ENCODE peak calls at places on chromosomes 5 and 9, in nine cellular contexts. L is CD4-positive, alpha-beta T cell; E is stimulated activated CD4-positive, alpha-beta T cell treated with anti-CD3 and anti-CD28 coated beads, Interleukin-1b, Interleukin-23, amount 100 ng/mL, for 1 hour; P is hypothalamus; C is HL-60; N is epithelial cell of esophagus; O is upper lobe of right lung; J is islet precursor cell; Z is NCI-H1436 treated with DMSO at 0.1 percent for 48 hours. D is an unnamed sample.

GRCh38 chr5:3843691-3844090 is 248.1 kb downstream of the IRX1 start:
- DNase-seq in L (no peak), E (no peak), P (no peak), C (no peak), N (peak; percentile 20), O (no peak), J (peak; percentile 89), Z (no peak), D (no peak)

GRCh38 chr5:61538722-61539501 is 206.9 kb downstream of the ZSWIM6 start:
- DNase-seq in L (no peak), E (no peak), P (no peak), C (no peak), N (peak; percentile 83), O (no peak), J (no peak), Z (no peak), D (no peak)

GRCh38 chr5:118987988-118988945 is at the start of gene DTWD2:
- DNase-seq in L (peak; percentile 84), E (peak; percentile 78), P (peak; percentile 98), C (peak; percentile 37), N (peak; percentile 94), O (peak; percentile 98), J (peak; percentile 97), Z (peak; percentile 67), D (peak; percentile 86)

GRCh38 chr9:74630228-74630627 is 133.1 kb downstream of the RORB start:
- DNase-seq in L (no peak), E (no peak), P (no peak), C (no peak), N (no peak), O (no peak), J (peak; percentile 61), Z (no peak), D (no peak)

GRCh38 chr9:106400170-106400569 is 462.8 kb upstream of the ZNF462 start:
- DNase-seq in L (no peak), E (no peak), P (no peak), C (no peak), N (no peak), O (no peak), J (no peak), Z (no peak), D (no peak)

GRCh38 chr5:675876-676698 is 17.1 kb downstream of the TPPP start:
- DNase-seq in L (no peak), E (no peak), P (no peak), C (no peak), N (no peak), O (peak; percentile 50), J (peak; percentile 51), Z (no peak), D (no peak)

GRCh38 chr5:57844410-57844809 is 361.8 kb upstream of the ACTBL2 start:
- DNase-seq in L (no peak), E (no peak), P (no peak), C (no peak), N (no peak), O (no peak), J (no peak), Z (no peak), D (no peak)

GRCh38 chr9:19992556-19992955 is 203.7 kb upstream of the SLC24A2 start:
- DNase-seq in L (no peak), E (no peak), P (no peak), C (no peak), N (no peak), O (no peak), J (no peak), Z (no peak), D (no peak)

GRCh38 chr9:127525426-127526188 is 74.3 kb downstream of the LRSAM1 start:
- DNase-seq in L (no peak), E (no peak), P (no peak), C (peak; percentile 28), N (peak; percentile 50), O (no peak), J (no peak), Z (no peak), D (peak; percentile 27)

GRCh38 chr9:104997536-104997935 is 69.6 kb upstream of the ABCA1 start:
- DNase-seq in L (no peak), E (no peak), P (no peak), C (no peak), N (no peak), O (no peak), J (no peak), Z (no peak), D (no peak)

GRCh38 chr9:110935829-110936228 is 102.4 kb downstream of the LPAR1 start:
- DNase-seq in L (no peak), E (no peak), P (no peak), C (no peak), N (no peak), O (no peak), J (no peak), Z (no peak), D (no peak)

GRCh38 chr5:74019923-74020322 is 393.9 kb downstream of the ARHGEF28 start:
- DNase-seq in L (no peak), E (no peak), P (no peak), C (no peak), N (no peak), O (no peak), J (no peak), Z (no peak), D (no peak)

GRCh38 chr5:128038641-128039040 is 44.9 kb upstream of the SLC12A2 start:
- DNase-seq in L (no peak), E (no peak), P (no peak), C (no peak), N (peak; percentile 63), O (no peak), J (no peak), Z (no peak), D (no peak)

GRCh38 chr5:153365547-153365946 is 124.9 kb upstream of the GRIA1 start:
- DNase-seq in L (no peak), E (no peak), P (no peak), C (no peak), N (no peak), O (no peak), J (no peak), Z (no peak), D (no peak)

GRCh38 chr9:29548436-29548835 is 1975.2 kb upstream of the C9orf72 start:
- DNase-seq in L (no peak), E (no peak), P (no peak), C (no peak), N (no peak), O (no peak), J (no peak), Z (no peak), D (no peak)

GRCh38 chr5:177434942-177435738 is 8.7 kb downstream of the GRK6 start:
- DNase-seq in L (no peak), E (no peak), P (no peak), C (peak; percentile 31), N (no peak), O (no peak), J (peak; percentile 43), Z (no peak), D (no peak)

GRCh38 chr9:36092509-36093215 is 43.9 kb upstream of the GLIPR2 start:
- DNase-seq in L (peak; percentile 3), E (no peak), P (no peak), C (no peak), N (no peak), O (no peak), J (no peak), Z (no peak), D (no peak)

GRCh38 chr5:132561601-132562000 is 4.8 kb downstream of the RAD50 start:
- DNase-seq in L (no peak), E (no peak), P (no peak), C (no peak), N (no peak), O (no peak), J (no peak), Z (no peak), D (no peak)

GRCh38 chr9:121802753-121803152 is 151.3 kb downstream of the DAB2IP start:
- DNase-seq in L (no peak), E (no peak), P (no peak), C (no peak), N (no peak), O (peak; percentile 15), J (no peak), Z (no peak), D (no peak)

GRCh38 chr9:976805-977360 is 428 bp downstream of the DMRT3 start:
- DNase-seq in L (no peak), E (no peak), P (no peak), C (no peak), N (peak; percentile 38), O (no peak), J (peak; percentile 74), Z (no peak), D (no peak)

GRCh38 chr5:55151923-55152842 is 7.8 kb upstream of the GPX8 start:
- DNase-seq in L (no peak), E (no peak), P (no peak), C (no peak), N (peak; percentile 97), O (no peak), J (no peak), Z (no peak), D (no peak)

GRCh38 chr5:10454591-10455272 is 13.1 kb downstream of the ROPN1L start:
- DNase-seq in L (no peak), E (no peak), P (no peak), C (no peak), N (peak; percentile 78), O (no peak), J (peak; percentile 70), Z (no peak), D (no peak)

D was measured in AML-193.